ENCODE peak calls at places on chromosome 11, in five cellular contexts. One of them, this sample, is unnamed.

GRCh38 chr11:126153999-126154398 is 57.5 kb downstream of the RPUSD4 start:
- DNase-seq in cardiac muscle cell: no peak
- DNase-seq in heart right ventricle: no peak
- DNase-seq in AG04450: no peak
- DNase-seq in brain microvascular endothelial cell: no peak
- DNase-seq in this sample: no peak

GRCh38 chr11:119490253-119491006 is 67.5 kb upstream of the THY1 start:
- DNase-seq in brain microvascular endothelial cell: no peak
- DNase-seq in AG04450: no peak
- DNase-seq in cardiac muscle cell: no peak
- DNase-seq in heart right ventricle: no peak
- DNase-seq in this sample: no peak

GRCh38 chr11:68839953-68840641 is 1.6 kb downstream of the CPT1A start:
- DNase-seq in cardiac muscle cell: peak
- DNase-seq in heart right ventricle: no peak
- DNase-seq in brain microvascular endothelial cell: no peak
- DNase-seq in AG04450: no peak
- DNase-seq in this sample: no peak

GRCh38 chr11:74927496-74927895 is 21.4 kb downstream of the XRRA1 start:
- DNase-seq in cardiac muscle cell: no peak
- DNase-seq in heart right ventricle: no peak
- DNase-seq in brain microvascular endothelial cell: no peak
- DNase-seq in AG04450: no peak
- DNase-seq in this sample: no peak

GRCh38 chr11:19498986-19499669 is 213.5 kb upstream of the NAV2 start:
- DNase-seq in heart right ventricle: no peak
- DNase-seq in AG04450: no peak
- DNase-seq in cardiac muscle cell: no peak
- DNase-seq in brain microvascular endothelial cell: peak
- DNase-seq in this sample: no peak

GRCh38 chr11:124633355-124633754 is 10.7 kb downstream of the TBRG1 start:
- DNase-seq in brain microvascular endothelial cell: peak
- DNase-seq in heart right ventricle: no peak
- DNase-seq in cardiac muscle cell: no peak
- DNase-seq in AG04450: no peak
- DNase-seq in this sample: no peak

GRCh38 chr11:124724854-124725718 is 14.7 kb upstream of the NRGN start:
- DNase-seq in heart right ventricle: peak
- DNase-seq in cardiac muscle cell: peak
- DNase-seq in AG04450: no peak
- DNase-seq in brain microvascular endothelial cell: no peak
- DNase-seq in this sample: no peak

GRCh38 chr11:60977224-60977623 is 5.7 kb downstream of the CD6 start:
- DNase-seq in brain microvascular endothelial cell: no peak
- DNase-seq in cardiac muscle cell: no peak
- DNase-seq in AG04450: no peak
- DNase-seq in heart right ventricle: no peak
- DNase-seq in this sample: no peak

GRCh38 chr11:1570896-1571759 is 943 bp downstream of the DUSP8 start:
- DNase-seq in brain microvascular endothelial cell: no peak
- DNase-seq in heart right ventricle: no peak
- DNase-seq in cardiac muscle cell: no peak
- DNase-seq in AG04450: no peak
- DNase-seq in this sample: peak

GRCh38 chr11:115637842-115638241 is 133.6 kb upstream of the CADM1 start:
- DNase-seq in brain microvascular endothelial cell: no peak
- DNase-seq in cardiac muscle cell: no peak
- DNase-seq in heart right ventricle: no peak
- DNase-seq in AG04450: no peak
- DNase-seq in this sample: no peak

GRCh38 chr11:489610-490185 is 17.3 kb downstream of the RNH1 start:
- DNase-seq in brain microvascular endothelial cell: no peak
- DNase-seq in heart right ventricle: no peak
- DNase-seq in cardiac muscle cell: no peak
- DNase-seq in AG04450: no peak
- DNase-seq in this sample: no peak

GRCh38 chr11:59141673-59142460 is 789 bp upstream of the FAM111A start:
- DNase-seq in brain microvascular endothelial cell: no peak
- DNase-seq in heart right ventricle: no peak
- DNase-seq in cardiac muscle cell: no peak
- DNase-seq in AG04450: no peak
- DNase-seq in this sample: no peak
- TF ChIP-seq CTCF in brain microvascular endothelial cell: no peak
- TF ChIP-seq CTCF in heart right ventricle: no peak
- TF ChIP-seq CTCF in cardiac muscle cell: no peak
- TF ChIP-seq CTCF in AG04450: no peak
- TF ChIP-seq CTCF in this sample: no peak

GRCh38 chr11:65293909-65294381 is 20.7 kb upstream of the CDC42EP2 start:
- DNase-seq in heart right ventricle: peak
- DNase-seq in cardiac muscle cell: no peak
- DNase-seq in AG04450: no peak
- DNase-seq in brain microvascular endothelial cell: no peak
- DNase-seq in this sample: no peak
- H3K27ac ChIP-seq in heart right ventricle: peak
- H3K27ac ChIP-seq in cardiac muscle cell: no peak
- H3K27ac ChIP-seq in AG04450: peak
- H3K27ac ChIP-seq in brain microvascular endothelial cell: no peak
- H3K27ac ChIP-seq in this sample: no peak

DNA sequence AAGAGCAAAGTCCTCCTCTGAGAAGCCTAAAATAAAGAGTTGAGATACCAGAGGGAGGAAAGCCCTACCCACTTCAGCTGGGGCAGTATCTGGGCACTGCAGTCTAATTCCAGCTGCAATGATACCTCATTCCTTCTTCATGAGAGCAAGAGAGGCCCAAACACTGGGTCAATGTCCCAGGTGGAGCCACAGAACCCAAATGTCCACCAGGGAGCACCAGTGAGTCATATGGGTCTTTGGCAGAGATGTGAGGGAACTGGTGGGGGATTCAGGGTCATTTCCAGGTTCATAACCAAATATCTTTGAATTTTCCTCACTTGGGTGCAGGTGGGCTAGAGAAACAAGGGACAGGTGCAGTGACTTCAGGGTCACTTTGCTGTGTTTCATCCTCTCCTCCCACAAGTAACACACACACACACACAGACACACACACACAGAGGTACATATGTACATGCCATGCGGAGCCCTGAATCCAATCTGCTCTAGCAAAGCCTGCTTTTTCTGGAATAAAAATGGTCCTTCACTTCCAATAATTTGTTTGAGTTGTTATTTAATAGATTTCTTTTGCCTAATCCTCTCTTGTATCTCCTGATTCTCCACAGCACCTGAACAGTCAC is 585.4 kb downstream of the SOX6 start:
- DNase-seq in brain microvascular endothelial cell: peak
- DNase-seq in heart right ventricle: no peak
- DNase-seq in AG04450: peak
- DNase-seq in cardiac muscle cell: peak
- DNase-seq in this sample: no peak
- TF ChIP-seq CTCF in brain microvascular endothelial cell: peak
- TF ChIP-seq CTCF in heart right ventricle: peak
- TF ChIP-seq CTCF in AG04450: peak
- TF ChIP-seq CTCF in cardiac muscle cell: peak
- TF ChIP-seq CTCF in this sample: peak

GRCh38 chr11:122201126-122201525 is 85.1 kb upstream of the BLID start:
- DNase-seq in cardiac muscle cell: no peak
- DNase-seq in brain microvascular endothelial cell: no peak
- DNase-seq in AG04450: no peak
- DNase-seq in heart right ventricle: no peak
- DNase-seq in this sample: no peak
- H3K27ac ChIP-seq in cardiac muscle cell: no peak
- H3K27ac ChIP-seq in brain microvascular endothelial cell: peak
- H3K27ac ChIP-seq in AG04450: no peak
- H3K27ac ChIP-seq in heart right ventricle: no peak
- H3K27ac ChIP-seq in this sample: peak

This sample was measured in coronary artery.